ENCODE peak calls at places on chromosomes 3 and 15, in four cellular contexts. I is HCT116, W is thyroid gland, N is tibial nerve. M is an unnamed sample.

GRCh38 chr3:186273586-186273985 is 88.4 kb downstream of the DGKG start:
- DNase-seq in I (no peak), W (no peak), N (no peak), M (no peak)

GRCh38 chr3:165459111-165459510 is 262.9 kb upstream of the SLITRK3 start:
- DNase-seq in I (no peak), W (no peak), N (no peak), M (no peak)

GRCh38 chr3:8702560-8702959 is 31.0 kb upstream of the CAV3 start:
- DNase-seq in I (no peak), W (no peak), N (no peak), M (no peak)

GRCh38 chr3:186917660-186918312 is 12.5 kb upstream of the ST6GAL1 start:
- DNase-seq in I (no peak), W (no peak), N (no peak), M (no peak)

GRCh38 chr15:67242665-67243064 is 11.8 kb downstream of the AAGAB start:
- DNase-seq in I (no peak), W (no peak), N (no peak), M (no peak)

GRCh38 chr3:181619897-181620296 is 91.8 kb upstream of the SOX2 start:
- DNase-seq in I (no peak), W (no peak), N (no peak), M (no peak)

GRCh38 chr3:89740881-89741177 is 633.4 kb downstream of the EPHA3 start:
- DNase-seq in I (no peak), W (no peak), N (no peak), M (no peak)

GRCh38 chr3:115141018-115141757 is 5.9 kb downstream of the ZBTB20 start:
- DNase-seq in I (no peak), W (no peak), N (no peak), M (no peak)

GRCh38 chr3:36894924-36895323 is 49.9 kb downstream of the TRANK1 start:
- DNase-seq in I (no peak), W (no peak), N (no peak), M (no peak)

GRCh38 chr3:188151438-188151837 is 2.5 kb upstream of the LPP start:
- DNase-seq in I (no peak), W (no peak), N (no peak), M (no peak)

GRCh38 chr3:38957296-38957695 is 94.4 kb downstream of the SCN11A start:
- DNase-seq in I (no peak), W (no peak), N (no peak), M (no peak)

GRCh38 chr3:17176757-17177156 is 292.0 kb downstream of the PLCL2 start:
- DNase-seq in I (no peak), W (no peak), N (no peak), M (no peak)

GRCh38 chr3:60949146-60949545 is 302.1 kb downstream of the FHIT start:
- DNase-seq in I (no peak), W (no peak), N (no peak), M (no peak)

GRCh38 chr15:67776600-67776999 is 48.7 kb upstream of the SKOR1 start:
- DNase-seq in I (no peak), W (no peak), N (no peak), M (no peak)

GRCh38 chr3:34843479-34843870 is 795.9 kb upstream of the ARPP21 start:
- DNase-seq in I (no peak), W (no peak), N (no peak), M (no peak)

GRCh38 chr15:66581972-66582537 is 16.3 kb upstream of the LCTL start:
- DNase-seq in I (no peak), W (no peak), N (no peak), M (no peak)

GRCh38 chr15:43133429-43134156 is at the start of gene TMEM62:
- DNase-seq in I (peak; percentile 76), W (peak; percentile 92), N (peak; percentile 66), M (peak; percentile 94)

GRCh38 chr3:22947741-22948140 is 255.4 kb upstream of the UBE2E2 start:
- DNase-seq in I (no peak), W (no peak), N (no peak), M (no peak)

GRCh38 chr3:123147754-123148535 is 53.8 kb upstream of the SEC22A start:
- DNase-seq in I (no peak), W (no peak), N (no peak), M (no peak)

GRCh38 chr3:34183581-34184313 is 385.3 kb downstream of the PDCD6IP start:
- DNase-seq in I (no peak), W (no peak), N (no peak), M (no peak)

GRCh38 chr3:172517859-172518466 is 5.3 kb downstream of the TNFSF10 start:
- DNase-seq in I (no peak), W (no peak), N (no peak), M (no peak)

GRCh38 chr3:25430942-25431570 is 3.0 kb downstream of the RARB start:
- DNase-seq in I (no peak), W (no peak), N (no peak), M (no peak)

GRCh38 chr3:113844622-113845222 is 6.1 kb downstream of the GRAMD1C start:
- DNase-seq in I (no peak), W (no peak), N (no peak), M (no peak)

GRCh38 chr3:182837855-182838454 is 44.7 kb downstream of the ATP11B start:
- DNase-seq in I (no peak), W (no peak), N (no peak), M (no peak)

GRCh38 chr3:57929988-57930387 is 78.2 kb upstream of the FLNB start:
- DNase-seq in I (no peak), W (no peak), N (no peak), M (no peak)

GRCh38 chr3:57927166-57927565 is 81.1 kb upstream of the FLNB start:
- DNase-seq in I (no peak), W (no peak), N (no peak), M (no peak)

GRCh38 chr3:57923101-57923500 is 85.1 kb upstream of the FLNB start:
- DNase-seq in I (no peak), W (no peak), N (no peak), M (no peak)

GRCh38 chr3:57928511-57928910 is 79.7 kb upstream of the FLNB start:
- DNase-seq in I (no peak), W (no peak), N (no peak), M (no peak)

GRCh38 chr3:57927916-57928315 is 80.3 kb upstream of the FLNB start:
- DNase-seq in I (no peak), W (no peak), N (no peak), M (no peak)
- H3K27ac ChIP-seq in I (no peak overlapping the region), W (no peak overlapping the region), N (no peak overlapping the region), M (no peak overlapping the region)

GRCh38 chr15:59170998-59171397 is 35.6 kb upstream of the LDHAL6B start:
- DNase-seq in I (no peak), W (no peak), N (no peak), M (no peak)

GRCh38 chr15:59173194-59173593 is 33.4 kb upstream of the LDHAL6B start:
- DNase-seq in I (no peak), W (no peak), N (no peak), M (no peak)

GRCh38 chr15:59170295-59170881 is 36.3 kb upstream of the LDHAL6B start:
- DNase-seq in I (no peak), W (peak; percentile 84), N (peak; percentile 24), M (peak; percentile 94)

GRCh38 chr15:59174161-59174845 is 32.3 kb upstream of the LDHAL6B start:
- DNase-seq in I (no peak), W (no peak), N (no peak), M (no peak)

GRCh38 chr15:59172289-59172901 is 34.2 kb upstream of the LDHAL6B start:
- DNase-seq in I (no peak), W (no peak), N (no peak), M (no peak)
- TF ChIP-seq CTCF in I (peak; percentile 31), W (no peak), N (no peak), M (no peak)

DNA sequence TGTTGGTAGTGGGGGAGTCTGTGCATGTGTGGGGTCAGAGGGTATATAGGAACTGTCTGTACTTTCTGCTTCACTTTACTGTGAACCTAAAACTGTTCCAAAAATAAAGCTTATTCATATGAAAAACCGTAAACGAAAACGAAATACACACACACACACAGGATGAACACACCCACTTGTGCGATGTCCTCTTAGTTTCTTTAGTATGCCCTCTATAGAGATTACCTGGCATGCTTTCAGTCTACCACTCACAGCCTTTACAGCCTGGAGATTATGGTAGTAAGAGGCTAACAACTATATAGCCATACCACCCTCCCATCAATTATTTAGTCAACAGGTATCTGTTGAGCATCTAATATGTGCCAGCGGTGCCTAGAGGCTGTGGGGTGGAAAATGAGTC is 60.0 kb upstream of the UBE3A start:
- DNase-seq in I (no peak), W (no peak), N (no peak), M (no peak)
- H3K4me1 ChIP-seq in I (no peaks in the 10 kb centered on the region), W (peaks cover 10% of the 10 kb centered on the region), N (no peaks in the 10 kb centered on the region), M (no peaks in the 10 kb centered on the region)

GRCh38 chr3:46477756-46478155 is 13.1 kb upstream of the LTF start:
- DNase-seq in I (no peak), W (no peak), N (no peak), M (no peak)

GRCh38 chr3:46479696-46480095 is 15.0 kb upstream of the LTF start:
- DNase-seq in I (no peak), W (no peak), N (no peak), M (no peak)

GRCh38 chr3:46479021-46479420 is 14.3 kb upstream of the LTF start:
- DNase-seq in I (no peak), W (no peak), N (no peak), M (no peak)

GRCh38 chr3:46478341-46478740 is 13.6 kb upstream of the LTF start:
- DNase-seq in I (no peak), W (no peak), N (no peak), M (no peak)

DNA sequence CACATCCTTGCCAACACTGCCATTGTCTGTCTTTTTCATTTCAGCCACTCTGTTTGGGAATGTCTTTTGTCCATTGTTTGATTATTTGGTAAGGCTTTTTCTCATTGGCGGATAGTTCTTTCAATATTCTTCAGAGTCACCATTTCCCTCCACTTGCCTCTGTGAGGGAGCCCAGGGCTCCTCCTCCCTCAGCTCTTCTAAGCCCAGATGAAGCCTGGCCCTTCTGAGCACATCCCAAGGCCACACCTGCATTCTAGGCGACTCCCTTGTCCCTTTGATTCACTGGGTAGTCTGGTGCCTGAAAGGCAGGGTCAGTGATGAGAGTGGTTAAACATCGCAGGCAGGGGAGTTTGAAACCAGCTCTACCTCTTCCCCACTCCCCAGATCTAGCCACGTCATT is 12.4 kb upstream of the LTF start:
- DNase-seq in I (no peak), W (no peak), N (no peak), M (no peak)
- H3K27ac ChIP-seq in I (no peak overlapping the region), W (no peak overlapping the region), N (no peak overlapping the region), M (no peak overlapping the region)

GRCh38 chr3:81716870-81717509 is 44.5 kb downstream of the GBE1 start:
- DNase-seq in I (no peak), W (peak; percentile 60), N (no peak), M (no peak)
- TF ChIP-seq CTCF in I (no peak), W (no peak), N (no peak), M (no peak)

M was measured in kidney.